ENCODE peak calls at places on chromosomes 5 and 9, in seven cellular contexts. O is mesendoderm, J is H9, H is IMR-90, T is mesenchymal stem cell, S is trophoblast cell, A is H1. P is an unnamed sample.

GRCh38 chr5:124421584-124421983 is 324.9 kb downstream of the ZNF608 start:
- DNase-seq in O (no peak), J (no peak), H (no peak), T (no peak), S (no peak), A (no peak), P (no peak)

GRCh38 chr9:76373173-76373771 is 21.0 kb downstream of the RFK start:
- DNase-seq in O (no peak), J (no peak), H (peak), T (peak), S (peak), A (no peak), P (no peak)

GRCh38 chr9:1875251-1875851 is 139.8 kb upstream of the SMARCA2 start:
- DNase-seq in O (no peak), J (no peak), H (no peak), T (no peak), S (no peak), A (no peak), P (no peak)

GRCh38 chr5:59079622-59080620 is 497.0 kb downstream of the RAB3C start:
- DNase-seq in O (peak), J (no peak), H (peak), T (peak), S (peak), A (no peak), P (no peak)

GRCh38 chr9:77883846-77884771 is 147.5 kb downstream of the GNAQ start:
- DNase-seq in O (peak), J (no peak), H (peak), T (peak), S (peak), A (peak), P (no peak)

GRCh38 chr9:87500491-87500890 is 2.8 kb downstream of the DAPK1 start:
- DNase-seq in O (no peak), J (no peak), H (no peak), T (no peak), S (peak), A (no peak), P (no peak)

GRCh38 chr9:100011062-100011681 is 87.6 kb downstream of the ERP44 start:
- DNase-seq in O (peak), J (no peak), H (peak), T (peak), S (peak), A (no peak), P (peak)

GRCh38 chr5:147522435-147522834 is 12.6 kb upstream of the DPYSL3 start:
- DNase-seq in O (peak), J (no peak), H (peak), T (no peak), S (no peak), A (no peak), P (no peak)

GRCh38 chr5:107874810-107875209 is 204.1 kb upstream of the EFNA5 start:
- DNase-seq in O (no peak), J (no peak), H (peak), T (peak), S (no peak), A (no peak), P (no peak)

GRCh38 chr9:26346942-26347477 is 545.6 kb downstream of the CAAP1 start:
- DNase-seq in O (no peak), J (no peak), H (no peak), T (no peak), S (no peak), A (no peak), P (no peak)

GRCh38 chr9:120396418-120396817 is 183.5 kb downstream of the CDK5RAP2 start:
- DNase-seq in O (no peak), J (no peak), H (no peak), T (no peak), S (no peak), A (no peak), P (no peak)

GRCh38 chr9:120395374-120395773 is 184.6 kb downstream of the CDK5RAP2 start:
- DNase-seq in O (no peak), J (no peak), H (no peak), T (no peak), S (no peak), A (no peak), P (no peak)

GRCh38 chr9:120398286-120398685 is 181.7 kb downstream of the CDK5RAP2 start:
- DNase-seq in O (no peak), J (no peak), H (peak), T (no peak), S (no peak), A (no peak), P (no peak)

GRCh38 chr9:120396926-120397325 is 183.0 kb downstream of the CDK5RAP2 start:
- DNase-seq in O (no peak), J (no peak), H (no peak), T (no peak), S (peak), A (no peak), P (no peak)

DNA sequence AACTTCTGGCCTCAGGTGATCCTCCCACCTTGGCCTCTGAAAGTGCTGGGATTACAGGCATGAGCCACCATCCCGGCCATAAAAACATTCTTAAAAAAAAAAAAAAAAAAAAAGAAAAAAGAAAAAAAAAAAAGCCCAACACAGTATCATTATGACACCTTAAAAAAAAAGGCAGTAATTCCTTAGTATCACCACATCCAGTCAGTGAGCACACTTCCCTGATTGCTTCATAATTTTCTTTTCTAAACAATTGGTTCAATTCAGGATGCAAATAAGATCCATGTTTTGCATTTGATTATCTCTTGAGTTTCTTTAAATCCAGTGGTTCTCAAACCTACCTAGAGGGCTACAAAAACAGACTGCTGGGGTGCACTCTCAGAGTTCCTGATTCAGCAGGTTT is 182.5 kb downstream of the CDK5RAP2 start:
- DNase-seq in O (no peak), J (no peak), H (no peak), T (no peak), S (no peak), A (no peak), P (no peak)
- H3K23ac ChIP-seq in O (no peak), J (no peak), H (no peak), T (no peak), S (no peak), A (no peak), P (no peak)

GRCh38 chr5:26959290-26959689 is 79.1 kb downstream of the CDH9 start:
- DNase-seq in O (no peak), J (no peak), H (no peak), T (no peak), S (no peak), A (no peak), P (no peak)
- H3K23ac ChIP-seq in O (no peak), J (no peak), H (no peak), T (no peak), S (no peak), A (no peak), P (no peak)

DNA sequence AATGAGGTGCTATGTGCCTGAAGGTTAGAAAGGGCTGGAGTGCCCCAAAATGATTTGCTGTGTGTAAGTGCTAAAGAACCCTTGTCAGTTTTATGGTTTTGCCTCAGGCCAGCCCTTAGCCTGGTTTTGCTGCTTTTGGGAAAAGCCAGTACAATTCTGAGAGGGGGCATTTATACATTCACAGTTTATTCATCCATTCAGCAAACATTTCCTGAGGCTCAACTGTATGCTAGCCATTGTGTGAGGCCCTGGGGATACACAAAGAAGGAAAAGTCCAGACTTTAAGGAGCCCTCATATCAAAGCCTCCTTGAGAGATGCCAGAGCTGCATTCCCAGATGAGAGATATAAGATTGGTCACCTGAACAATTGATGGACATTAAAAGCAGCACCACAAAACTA is 115.2 kb upstream of the PLCXD3 start:
- DNase-seq in O (no peak), J (no peak), H (no peak), T (no peak), S (no peak), A (no peak), P (no peak)
- H3K23ac ChIP-seq in O (no peak), J (no peak), H (no peak), T (no peak), S (no peak), A (no peak), P (no peak)

DNA sequence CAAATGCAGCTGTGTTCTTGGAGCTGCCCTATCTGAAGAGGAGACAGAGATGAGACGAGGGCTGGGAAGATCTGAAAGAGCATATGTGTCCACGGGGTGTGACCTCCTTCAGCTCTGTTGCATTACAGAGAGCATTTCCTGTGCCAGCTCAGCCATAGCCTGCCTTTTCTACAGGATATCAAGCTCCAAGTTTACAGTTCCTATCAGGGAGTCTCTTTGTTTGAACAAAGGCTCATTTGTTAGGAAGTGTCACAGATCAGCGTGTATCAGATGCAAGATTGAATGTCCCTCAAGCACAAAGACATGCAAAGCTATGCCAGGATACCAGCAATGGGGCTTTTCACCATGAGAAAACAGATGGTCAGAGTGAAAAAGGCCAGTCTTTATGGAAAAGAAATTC is 263.4 kb upstream of the RGMB start:
- DNase-seq in O (peak), J (no peak), H (peak), T (peak), S (no peak), A (no peak), P (no peak)
- H3K23ac ChIP-seq in O (no peak), J (no peak), H (no peak), T (no peak), S (no peak), A (no peak), P (no peak)

GRCh38 chr9:70450735-70451134 is 36.3 kb upstream of the KLF9 start:
- DNase-seq in O (no peak), J (no peak), H (no peak), T (no peak), S (no peak), A (no peak), P (no peak)
- H3K23ac ChIP-seq in O (no peak), J (no peak), H (no peak), T (no peak), S (no peak), A (no peak), P (no peak)

GRCh38 chr5:139369181-139369580 is 13.9 kb downstream of the SLC23A1 start:
- DNase-seq in O (no peak), J (no peak), H (peak), T (no peak), S (no peak), A (no peak), P (no peak)
- H3K23ac ChIP-seq in O (no peak), J (no peak), H (no peak), T (no peak), S (no peak), A (no peak), P (no peak)

P was measured in neuronal stem cell.